ENCODE peak calls at places on chromosomes 13 and 19, in five cellular contexts. One of them, this sample, is unnamed.

GRCh38 chr19:33771308-33772101 is 25.2 kb upstream of the KCTD15 start:
- DNase-seq in glomerular endothelial cell: no peak
- DNase-seq in NCI-H524: peak
- DNase-seq in fibroblast of pulmonary artery: peak
- DNase-seq in HTR-8/SVneo: peak
- DNase-seq in this sample: no peak

GRCh38 chr13:40236566-40237168 is 429.8 kb downstream of the FOXO1 start:
- DNase-seq in fibroblast of pulmonary artery: peak
- DNase-seq in NCI-H524: no peak
- DNase-seq in glomerular endothelial cell: no peak
- DNase-seq in HTR-8/SVneo: no peak
- DNase-seq in this sample: no peak

GRCh38 chr19:16585808-16586476 is 13.7 kb upstream of the SLC35E1 start:
- DNase-seq in fibroblast of pulmonary artery: no peak
- DNase-seq in HTR-8/SVneo: no peak
- DNase-seq in glomerular endothelial cell: no peak
- DNase-seq in NCI-H524: peak
- DNase-seq in this sample: no peak

GRCh38 chr19:1285737-1286360 is at the start of gene EFNA2:
- DNase-seq in fibroblast of pulmonary artery: no peak
- DNase-seq in NCI-H524: no peak
- DNase-seq in glomerular endothelial cell: no peak
- DNase-seq in HTR-8/SVneo: no peak
- DNase-seq in this sample: no peak

GRCh38 chr19:1503089-1503924 is 9.5 kb downstream of the ADAMTSL5 start:
- DNase-seq in NCI-H524: peak
- DNase-seq in fibroblast of pulmonary artery: peak
- DNase-seq in HTR-8/SVneo: no peak
- DNase-seq in glomerular endothelial cell: no peak
- DNase-seq in this sample: no peak

GRCh38 chr19:1220452-1221037 is 15.0 kb downstream of the STK11 start:
- DNase-seq in NCI-H524: peak
- DNase-seq in HTR-8/SVneo: no peak
- DNase-seq in fibroblast of pulmonary artery: no peak
- DNase-seq in glomerular endothelial cell: no peak
- DNase-seq in this sample: no peak

GRCh38 chr19:21092107-21092506 is 10.1 kb downstream of the ZNF714 start:
- DNase-seq in NCI-H524: no peak
- DNase-seq in HTR-8/SVneo: no peak
- DNase-seq in glomerular endothelial cell: no peak
- DNase-seq in fibroblast of pulmonary artery: peak
- DNase-seq in this sample: no peak

GRCh38 chr19:50551713-50552187 is 16.5 kb downstream of the LRRC4B start:
- DNase-seq in glomerular endothelial cell: no peak
- DNase-seq in HTR-8/SVneo: no peak
- DNase-seq in fibroblast of pulmonary artery: peak
- DNase-seq in NCI-H524: no peak
- DNase-seq in this sample: no peak

GRCh38 chr13:48819376-48819775 is 156.3 kb upstream of the FNDC3A start:
- DNase-seq in HTR-8/SVneo: no peak
- DNase-seq in NCI-H524: no peak
- DNase-seq in fibroblast of pulmonary artery: no peak
- DNase-seq in glomerular endothelial cell: no peak
- DNase-seq in this sample: no peak

GRCh38 chr13:86856996-86857395 is 814.2 kb upstream of the SLITRK5 start:
- DNase-seq in NCI-H524: no peak
- DNase-seq in glomerular endothelial cell: no peak
- DNase-seq in HTR-8/SVneo: peak
- DNase-seq in fibroblast of pulmonary artery: no peak
- DNase-seq in this sample: no peak